ENCODE peak calls at places on chromosome 21, in five cellular contexts. P is hepatocyte, T is A673, K is mammary epithelial cell, W is GM12878. X is an unnamed sample.

GRCh38 chr21:20997633-20998455 is at the start of gene NCAM2:
- DNase-seq in W (no peak), T (peak), P (peak), K (peak), X (peak)

GRCh38 chr21:45376459-45377324 is 28.3 kb upstream of the COL18A1 start:
- DNase-seq in W (no peak), P (no peak), K (no peak), T (peak), X (no peak)

GRCh38 chr21:35488941-35489340 is 439.8 kb upstream of the RUNX1 start:
- DNase-seq in T (no peak), P (no peak), K (peak), W (no peak), X (no peak)

GRCh38 chr21:21439761-21440160 is 441.6 kb downstream of the NCAM2 start:
- DNase-seq in W (no peak), K (no peak), T (peak), P (no peak), X (no peak)

GRCh38 chr21:28402616-28402989 is 590.1 kb downstream of the LTN1 start:
- DNase-seq in K (no peak), P (no peak), W (no peak), T (no peak), X (no peak)

GRCh38 chr21:41634211-41634694 is 126.3 kb upstream of the TMPRSS2 start:
- DNase-seq in K (peak), P (peak), T (no peak), W (no peak), X (no peak)

GRCh38 chr21:42518216-42518615 is 4.6 kb downstream of the SLC37A1 start:
- DNase-seq in W (no peak), P (no peak), T (no peak), K (peak), X (no peak)

GRCh38 chr21:8994640-8995511 is 1526.5 kb upstream of the TPTE start:
- DNase-seq in W (no peak), T (no peak), P (no peak), K (no peak), X (no peak)

GRCh38 chr21:16583567-16583966 is 853.8 kb downstream of the USP25 start:
- DNase-seq in K (no peak), T (no peak), P (no peak), W (no peak), X (no peak)

GRCh38 chr21:26587621-26588260 is 14.7 kb upstream of the CYYR1 start:
- DNase-seq in P (peak), K (peak), W (no peak), T (peak), X (no peak)

GRCh38 chr21:14321042-14321441 is 61.9 kb downstream of the HSPA13 start:
- DNase-seq in W (no peak), T (no peak), K (peak), P (no peak), X (no peak)

GRCh38 chr21:46639489-46640386 is 4.3 kb downstream of the PRMT2 start:
- DNase-seq in T (peak), K (no peak), P (no peak), W (no peak), X (no peak)

GRCh38 chr21:37006521-37007291 is at the start of gene RIPPLY3:
- DNase-seq in T (peak), P (peak), K (peak), W (no peak), X (peak)

GRCh38 chr21:37008705-37009104 is 2.2 kb downstream of the RIPPLY3 start:
- DNase-seq in T (peak), W (no peak), P (no peak), K (no peak), X (peak)

GRCh38 chr21:37006243-37006520 is 320 bp upstream of the RIPPLY3 start:
- DNase-seq in K (no peak), T (no peak), P (peak), W (no peak), X (no peak)

GRCh38 chr21:37009740-37010341 is 3.3 kb downstream of the RIPPLY3 start:
- DNase-seq in W (peak), P (peak), K (peak), T (peak), X (peak)

GRCh38 chr21:37005548-37006242 is 807 bp upstream of the RIPPLY3 start:
- DNase-seq in K (no peak), W (no peak), T (no peak), P (no peak), X (peak)
- TF ChIP-seq EZH2 in K (no peak), W (no peak), T (no peak), P (no peak), X (peak)

DNA sequence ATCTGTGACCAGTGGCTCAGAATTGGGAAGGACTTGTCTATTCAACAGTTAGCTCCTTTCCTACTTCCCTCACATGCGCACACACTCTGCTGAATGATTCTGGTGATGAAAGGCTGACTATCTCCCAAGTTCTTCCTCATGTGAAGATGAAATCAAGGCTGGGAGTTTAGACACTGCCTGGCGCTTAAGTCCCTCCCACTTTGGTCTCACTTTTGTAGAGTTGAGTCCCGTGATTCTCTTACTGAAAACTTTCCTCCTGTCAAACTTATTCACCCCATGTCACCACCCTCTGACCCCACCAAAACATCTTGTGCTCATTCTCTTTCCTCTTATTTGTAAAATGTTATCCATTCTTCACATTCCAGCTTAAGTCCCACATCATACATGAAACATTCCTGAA is 8.4 kb upstream of the MRPS6 start:
- DNase-seq in P (no peak), W (no peak), K (no peak), T (no peak), X (no peak)
- TF ChIP-seq EZH2 in P (no peak), W (no peak), K (no peak), T (no peak), X (no peak)

GRCh38 chr21:25518491-25518911 is 88.8 kb downstream of the MRPL39 start:
- DNase-seq in W (no peak), T (no peak), P (no peak), K (peak), X (peak)
- TF ChIP-seq EZH2 in W (no peak), T (no peak), P (no peak), K (no peak), X (no peak)

GRCh38 chr21:33028271-33028670 is 2.5 kb downstream of the OLIG2 start:
- DNase-seq in P (no peak), T (no peak), W (no peak), K (no peak), X (no peak)
- TF ChIP-seq EZH2 in P (no peak), T (no peak), W (no peak), K (no peak), X (peak)

GRCh38 chr21:43864313-43864805 is 664 bp upstream of the AGPAT3 start:
- DNase-seq in T (peak), W (no peak), P (peak), K (peak), X (peak)
- TF ChIP-seq EZH2 in T (no peak), W (no peak), P (no peak), K (no peak), X (peak)

GRCh38 chr21:38315155-38315554 is 58.4 kb downstream of the KCNJ15 start:
- DNase-seq in K (no peak), T (no peak), P (no peak), W (no peak), X (no peak)
- TF ChIP-seq EZH2 in K (no peak), T (no peak), P (no peak), W (no peak), X (no peak)